ENCODE peak calls at places on chromosomes 5 and 9, in eight cellular contexts. G, T, V, K, J, H, L and X are unnamed samples.

GRCh38 chr5:58208674-58209073 is 251.2 kb downstream of the PLK2 start:
- DNase-seq in G (no peak), T (no peak), V (no peak), K (peak; percentile 45), J (no peak), H (no peak), L (no peak), X (no peak)

GRCh38 chr5:168746893-168747640 is 167.9 kb upstream of the PANK3 start:
- DNase-seq in G (no peak), T (no peak), V (no peak), K (peak; percentile 16), J (no peak), H (no peak), L (no peak), X (no peak)

GRCh38 chr5:34534237-34535108 is 121.7 kb upstream of the RAI14 start:
- DNase-seq in G (no peak), T (no peak), V (peak; percentile 47), K (no peak), J (peak; percentile 88), H (peak; percentile 90), L (no peak), X (peak; percentile 63)

GRCh38 chr9:93185261-93186150 is 1.6 kb downstream of the WNK2 start:
- DNase-seq in G (no peak), T (no peak), V (no peak), K (no peak), J (no peak), H (no peak), L (no peak), X (no peak)

GRCh38 chr5:110865400-110866094 is 126.7 kb downstream of the SLC25A46 start:
- DNase-seq in G (peak; percentile 65), T (peak; percentile 33), V (no peak), K (peak; percentile 34), J (peak; percentile 55), H (peak; percentile 56), L (no peak), X (no peak)

GRCh38 chr9:106575903-106576755 is 286.8 kb upstream of the ZNF462 start:
- DNase-seq in G (no peak), T (no peak), V (no peak), K (no peak), J (no peak), H (no peak), L (no peak), X (no peak)

GRCh38 chr5:133732536-133732935 is 120.2 kb upstream of the FSTL4 start:
- DNase-seq in G (no peak), T (no peak), V (no peak), K (no peak), J (no peak), H (no peak), L (no peak), X (no peak)

GRCh38 chr5:109692011-109692410 is 2.3 kb downstream of the MAN2A1 start:
- DNase-seq in G (no peak), T (no peak), V (no peak), K (no peak), J (peak; percentile 41), H (peak; percentile 52), L (no peak), X (peak; percentile 16)

GRCh38 chr5:76861616-76862015 is 11.8 kb downstream of the S100Z start:
- DNase-seq in G (no peak), T (no peak), V (no peak), K (no peak), J (no peak), H (no peak), L (no peak), X (no peak)

GRCh38 chr9:97593960-97594359 is 39.2 kb downstream of the TSTD2 start:
- DNase-seq in G (no peak), T (no peak), V (no peak), K (no peak), J (no peak), H (peak; percentile 19), L (no peak), X (no peak)

GRCh38 chr5:73318308-73318719 is 130.3 kb downstream of the FOXD1 start:
- DNase-seq in G (no peak), T (no peak), V (no peak), K (no peak), J (no peak), H (no peak), L (no peak), X (no peak)

GRCh38 chr9:137305788-137306545 is 3.9 kb upstream of the NRARP start:
- DNase-seq in G (peak; percentile 78), T (no peak), V (no peak), K (no peak), J (no peak), H (no peak), L (peak; percentile 57), X (no peak)

GRCh38 chr5:133052317-133053175 is 733 bp downstream of the HSPA4 start:
- DNase-seq in G (peak; percentile 71), T (peak; percentile 66), V (no peak), K (peak; percentile 52), J (peak; percentile 80), H (peak; percentile 69), L (peak; percentile 72), X (no peak)

GRCh38 chr5:115450741-115451140 is 93.8 kb downstream of the FEM1C start:
- DNase-seq in G (no peak), T (no peak), V (no peak), K (no peak), J (peak; percentile 43), H (peak; percentile 94), L (no peak), X (no peak)

GRCh38 chr5:146785065-146785464 is 93.5 kb downstream of the PPP2R2B start:
- DNase-seq in G (no peak), T (no peak), V (no peak), K (no peak), J (no peak), H (no peak), L (no peak), X (no peak)

GRCh38 chr5:177555228-177555627 is 865 bp upstream of the FAM193B start:
- DNase-seq in G (no peak), T (no peak), V (no peak), K (no peak), J (no peak), H (no peak), L (no peak), X (no peak)

GRCh38 chr5:177555665-177556064 is 1.3 kb upstream of the FAM193B start:
- DNase-seq in G (no peak), T (no peak), V (no peak), K (no peak), J (no peak), H (no peak), L (no peak), X (no peak)

GRCh38 chr5:177554474-177555111 is at the start of gene FAM193B:
- DNase-seq in G (peak; percentile 96), T (peak; percentile 95), V (no peak), K (peak; percentile 92), J (peak; percentile 94), H (peak; percentile 94), L (peak; percentile 97), X (no peak)

GRCh38 chr5:177553671-177554429 is 513 bp downstream of the FAM193B start:
- DNase-seq in G (peak; percentile 30), T (peak; percentile 80), V (no peak), K (no peak), J (peak; percentile 27), H (peak; percentile 12), L (peak; percentile 74), X (no peak)

DNA sequence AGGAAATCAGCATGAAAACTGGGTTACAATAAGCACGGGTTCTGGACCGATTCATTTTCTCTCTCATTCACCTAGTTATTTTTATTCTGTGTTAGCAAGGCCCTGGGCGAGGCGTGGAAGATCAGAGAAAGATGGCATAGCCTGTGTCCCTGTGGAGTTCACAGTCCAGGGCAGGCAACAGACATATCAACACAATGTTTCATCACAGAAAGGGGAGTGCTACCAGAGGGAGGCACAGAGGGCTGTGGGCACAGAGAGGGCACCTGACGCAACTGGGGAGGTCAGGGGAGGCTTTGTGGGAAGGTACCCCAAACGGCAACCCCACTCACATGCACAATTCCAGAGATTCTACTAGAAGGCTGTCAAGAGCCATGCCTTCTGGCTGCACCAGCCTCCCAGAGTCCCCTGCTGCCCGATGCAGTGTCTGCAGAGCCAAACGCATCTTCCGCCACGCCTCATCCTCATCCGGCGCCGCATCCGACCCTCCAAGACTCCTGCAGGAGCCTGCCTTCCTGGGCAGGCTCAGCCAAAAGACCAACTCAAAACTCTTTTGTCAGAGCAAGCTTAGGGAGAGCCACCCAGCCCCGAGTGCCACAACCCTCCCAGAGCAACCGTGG is 1.4 kb downstream of the FAM193B start:
- DNase-seq in G (no peak), T (no peak), V (no peak), K (no peak), J (no peak), H (peak; percentile 30), L (no peak), X (no peak)
- TF ChIP-seq CTCF in G (no peak), T (no peak), V (no peak), K (no peak), J (no peak), H (no peak), L (no peak), X (no peak)

DNA sequence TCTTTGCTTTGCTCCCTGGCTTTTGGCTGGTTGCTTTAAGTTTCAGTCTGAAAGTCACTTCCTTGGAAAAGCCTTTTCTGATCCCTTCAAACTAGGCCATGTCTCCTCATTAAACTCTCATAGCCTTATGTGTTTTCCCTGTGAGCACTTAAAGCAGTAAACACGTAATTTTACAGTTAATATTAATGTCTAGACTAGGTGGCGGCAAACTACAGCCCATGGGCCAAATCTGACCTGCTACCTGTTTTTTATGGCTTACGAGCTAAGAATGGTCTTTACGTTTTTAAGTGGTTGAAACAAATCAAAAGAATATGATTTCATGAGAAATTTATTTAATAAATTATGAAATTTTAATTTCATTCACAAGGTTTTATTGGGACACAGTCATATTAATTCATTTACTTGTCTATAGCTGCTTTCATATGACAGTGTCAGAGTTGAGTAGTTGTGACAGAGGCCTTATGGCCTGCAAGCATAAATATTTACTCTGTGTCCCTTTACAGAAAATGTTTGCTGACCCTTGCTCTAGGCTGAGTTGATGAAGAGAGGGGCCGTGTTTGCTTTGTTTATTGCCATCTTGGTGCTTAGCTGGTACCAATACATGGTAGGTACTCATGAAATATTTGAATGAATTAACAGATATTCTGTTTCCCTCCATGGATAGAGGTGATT is 7.4 kb downstream of the SLC44A1 start:
- DNase-seq in G (no peak), T (no peak), V (no peak), K (no peak), J (no peak), H (no peak), L (no peak), X (no peak)
- TF ChIP-seq CTCF in G (no peak), T (peak; percentile 41), V (no peak), K (no peak), J (no peak), H (no peak), L (no peak), X (no peak)

GRCh38 chr5:55421074-55421529 is 113.3 kb downstream of the MTREX start:
- DNase-seq in G (no peak), T (no peak), V (no peak), K (no peak), J (peak; percentile 86), H (no peak), L (no peak), X (no peak)
- TF ChIP-seq CTCF in G (no peak), T (no peak), V (no peak), K (no peak), J (no peak), H (no peak), L (no peak), X (no peak)

GRCh38 chr5:142167458-142167857 is 58.9 kb downstream of the NDFIP1 start:
- DNase-seq in G (no peak), T (no peak), V (no peak), K (peak; percentile 18), J (no peak), H (no peak), L (no peak), X (no peak)
- TF ChIP-seq CTCF in G (no peak), T (no peak), V (peak; percentile 3), K (no peak), J (no peak), H (no peak), L (no peak), X (peak; percentile 12)